ENCODE peak calls at places on chromosomes 13 and 19, in nine cellular contexts. K, X, W, H, L, Q, O, Z and F are unnamed samples. For H3K27me3, the result is how much of the 10 kb centered on the place peaks cover.

GRCh38 chr13:75801388-75801787 is 165.3 kb downstream of the LMO7 start:
- DNase-seq in K (no peak), X (no peak), W (no peak), H (no peak), L (no peak), Q (no peak), O (no peak), Z (no peak), F (no peak)

GRCh38 chr13:99542788-99543406 is 41.6 kb downstream of the TM9SF2 start:
- DNase-seq in K (no peak), X (peak), W (no peak), H (no peak), L (peak), Q (no peak), O (no peak), Z (peak), F (no peak)

GRCh38 chr19:9178901-9179300 is at the start of gene OR7D2:
- DNase-seq in K (peak), X (no peak), W (no peak), H (no peak), L (no peak), Q (peak), O (no peak), Z (no peak), F (no peak)

GRCh38 chr19:19334063-19334988 is 13.7 kb downstream of the MAU2 start:
- DNase-seq in K (no peak), X (no peak), W (no peak), H (no peak), L (no peak), Q (no peak), O (peak), Z (no peak), F (no peak)

GRCh38 chr13:91270031-91270430 is 77.5 kb upstream of the MIR17HG start:
- DNase-seq in K (no peak), X (no peak), W (no peak), H (no peak), L (no peak), Q (no peak), O (no peak), Z (no peak), F (no peak)

GRCh38 chr19:34082289-34083077 is 89.8 kb upstream of the LSM14A start:
- DNase-seq in K (no peak), X (no peak), W (no peak), H (no peak), L (no peak), Q (no peak), O (no peak), Z (no peak), F (no peak)

GRCh38 chr19:52917531-52917930 is 5.7 kb downstream of the ZNF888 start:
- DNase-seq in K (no peak), X (no peak), W (no peak), H (no peak), L (no peak), Q (no peak), O (no peak), Z (no peak), F (no peak)

GRCh38 chr19:15529774-15530372 is 21.5 kb downstream of the CYP4F22 start:
- DNase-seq in K (peak), X (no peak), W (no peak), H (no peak), L (no peak), Q (no peak), O (no peak), Z (no peak), F (no peak)

GRCh38 chr13:103386341-103386740 is 320.1 kb upstream of the SLC10A2 start:
- DNase-seq in K (peak), X (no peak), W (peak), H (no peak), L (no peak), Q (no peak), O (no peak), Z (no peak), F (no peak)

DNA sequence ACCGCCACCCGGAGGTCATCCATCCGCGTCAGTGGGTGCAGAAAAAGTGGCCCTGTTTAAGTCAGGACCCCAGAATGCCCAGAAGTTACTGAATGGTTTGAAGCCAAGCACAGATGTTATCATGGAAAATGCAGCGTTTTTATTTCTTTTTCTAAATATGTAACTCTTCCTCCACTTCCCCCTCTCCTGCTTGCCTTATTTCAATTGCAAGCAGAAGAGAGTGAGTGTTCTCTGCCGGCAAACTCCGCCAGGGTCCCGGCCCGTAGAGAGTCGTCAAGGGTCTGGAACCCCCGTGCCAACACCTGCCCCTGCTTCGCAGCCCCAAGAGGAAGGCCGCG is 913 bp upstream of the PDX1 start:
- DNase-seq in K (no peak), X (no peak), W (no peak), H (no peak), L (no peak), Q (no peak), O (no peak), Z (no peak), F (no peak)
- H3K27me3 ChIP-seq in K (half or more), X (under half), W (half or more), H (under half), L (under half), Q (half or more), O (half or more), Z (half or more), F (half or more)

DNA sequence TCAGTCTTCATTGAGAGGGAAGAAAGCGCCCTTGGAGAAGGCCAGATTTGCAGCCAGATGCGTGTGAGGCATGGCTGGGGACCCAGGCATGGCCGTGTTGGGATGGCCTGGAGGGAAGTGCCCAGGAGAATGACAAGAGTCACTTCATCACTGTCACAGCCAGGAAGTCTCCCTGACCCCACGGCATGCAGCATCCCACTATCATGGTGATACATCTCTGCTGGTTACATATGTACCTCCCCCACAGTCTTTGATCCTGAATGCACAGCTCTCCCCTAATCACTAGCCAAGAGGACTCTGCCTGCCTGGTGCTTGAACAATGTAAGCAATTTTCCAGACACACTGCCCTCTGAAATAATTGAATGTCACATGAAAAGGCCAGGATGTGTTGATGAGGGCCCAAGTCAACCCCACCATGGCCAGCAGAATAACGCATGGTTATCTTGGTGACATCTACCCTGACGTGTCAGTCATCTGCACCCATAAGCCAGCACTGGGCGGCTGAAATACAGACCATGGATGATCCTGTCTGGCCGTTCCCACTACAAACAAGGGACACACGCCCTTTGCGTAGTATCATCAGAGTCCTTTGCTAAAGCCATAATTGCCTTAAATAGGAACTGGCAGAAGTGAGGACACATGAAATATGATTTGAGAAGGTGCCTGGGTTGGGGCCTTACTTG is 149.7 kb upstream of the SPACA7 start:
- DNase-seq in K (no peak), X (no peak), W (no peak), H (no peak), L (no peak), Q (no peak), O (no peak), Z (peak), F (no peak)
- H3K27me3 ChIP-seq in K (under half), X (under half), W (under half), H (under half), L (under half), Q (under half), O (under half), Z (under half), F (under half)

DNA sequence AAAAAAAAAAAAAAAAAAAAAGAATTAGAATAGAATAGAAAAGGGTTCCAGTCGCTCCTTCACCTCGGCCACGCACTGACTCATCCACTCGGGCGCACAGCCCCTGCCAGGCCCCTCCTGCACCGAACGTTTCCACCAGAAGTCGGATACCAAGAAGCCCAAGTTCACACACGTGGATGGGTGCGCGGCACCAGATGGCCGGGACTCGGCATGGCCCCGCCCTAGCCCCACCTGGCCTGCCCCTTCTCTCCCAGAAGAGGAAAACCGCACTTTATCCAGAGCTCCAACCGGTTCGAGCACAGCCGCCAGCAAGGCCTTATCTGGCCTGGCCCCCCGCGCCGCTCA is 5.9 kb downstream of the PRR36 start:
- DNase-seq in K (no peak), X (no peak), W (no peak), H (no peak), L (no peak), Q (no peak), O (no peak), Z (no peak), F (no peak)
- H3K27me3 ChIP-seq in K (under half), X (under half), W (under half), H (under half), L (under half), Q (under half), O (under half), Z (half or more), F (under half)

GRCh38 chr19:3362217-3362907 is 4.0 kb upstream of the NFIC start:
- DNase-seq in K (no peak), X (no peak), W (no peak), H (no peak), L (no peak), Q (no peak), O (no peak), Z (no peak), F (no peak)
- H3K27me3 ChIP-seq in K (under half), X (under half), W (under half), H (under half), L (under half), Q (under half), O (under half), Z (under half), F (under half)

DNA sequence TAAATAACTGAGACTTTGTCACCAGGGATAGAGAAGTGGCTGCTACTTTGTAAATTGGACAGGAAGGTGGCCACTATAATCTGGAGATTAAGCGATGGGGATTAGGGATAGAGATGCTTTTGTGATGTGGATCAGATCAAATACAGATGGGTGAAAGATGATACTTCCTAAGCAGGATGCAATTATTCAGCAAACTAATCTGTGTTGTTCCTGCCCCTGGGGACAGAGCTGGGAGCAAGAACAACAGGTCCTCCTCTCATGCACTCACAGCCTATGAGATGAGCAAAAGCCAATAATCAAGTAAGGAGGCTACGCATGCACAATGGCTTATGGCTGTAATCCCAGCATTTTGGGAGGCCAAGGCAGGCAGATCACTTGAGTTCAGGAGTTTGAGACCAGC is 4.6 kb downstream of the RGL3 start:
- DNase-seq in K (no peak), X (no peak), W (no peak), H (no peak), L (no peak), Q (no peak), O (no peak), Z (no peak), F (no peak)
- H3K27me3 ChIP-seq in K (under half), X (under half), W (under half), H (under half), L (under half), Q (under half), O (under half), Z (under half), F (under half)

GRCh38 chr19:29365836-29366417 is 153.0 kb upstream of the UQCRFS1 start:
- DNase-seq in K (no peak), X (no peak), W (no peak), H (no peak), L (no peak), Q (no peak), O (no peak), Z (no peak), F (no peak)

GRCh38 chr19:29366757-29367156 is 153.8 kb upstream of the UQCRFS1 start:
- DNase-seq in K (no peak), X (no peak), W (no peak), H (no peak), L (no peak), Q (no peak), O (no peak), Z (peak), F (no peak)

GRCh38 chr19:29364224-29364726 is 151.3 kb upstream of the UQCRFS1 start:
- DNase-seq in K (no peak), X (no peak), W (no peak), H (no peak), L (no peak), Q (no peak), O (no peak), Z (no peak), F (no peak)

GRCh38 chr19:29367701-29368306 is 154.9 kb upstream of the UQCRFS1 start:
- DNase-seq in K (no peak), X (no peak), W (no peak), H (no peak), L (no peak), Q (no peak), O (no peak), Z (no peak), F (no peak)

DNA sequence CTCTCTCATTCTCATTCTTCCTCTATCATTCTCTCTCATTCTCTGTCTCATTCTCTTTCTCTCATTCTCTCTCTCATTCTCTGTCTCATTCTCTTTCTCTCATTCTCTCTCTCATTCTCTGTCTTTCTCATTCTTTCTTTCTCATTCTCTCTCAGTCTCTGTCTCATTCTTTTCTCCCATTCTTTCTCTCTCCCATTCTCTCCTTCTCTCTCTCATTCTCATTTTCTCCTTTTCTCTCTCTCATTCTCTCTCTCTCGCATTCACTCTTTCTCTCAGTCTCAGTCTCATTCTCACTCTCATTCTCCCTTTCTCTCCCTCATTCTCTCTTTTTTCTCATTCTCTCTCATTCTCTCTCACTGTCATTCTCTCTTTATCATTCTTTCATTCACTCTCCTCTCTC is 152.0 kb upstream of the UQCRFS1 start:
- DNase-seq in K (no peak), X (no peak), W (no peak), H (no peak), L (no peak), Q (no peak), O (no peak), Z (no peak), F (no peak)
- H3K27me3 ChIP-seq in K (under half), X (under half), W (under half), H (under half), L (under half), Q (under half), O (under half), Z (under half), F (under half)

GRCh38 chr19:6023936-6024335 is 46.0 kb upstream of the RANBP3 start:
- DNase-seq in K (no peak), X (no peak), W (no peak), H (no peak), L (no peak), Q (no peak), O (peak), Z (peak), F (no peak)
- H3K27me3 ChIP-seq in K (under half), X (under half), W (under half), H (under half), L (under half), Q (under half), O (under half), Z (under half), F (under half)

DNA sequence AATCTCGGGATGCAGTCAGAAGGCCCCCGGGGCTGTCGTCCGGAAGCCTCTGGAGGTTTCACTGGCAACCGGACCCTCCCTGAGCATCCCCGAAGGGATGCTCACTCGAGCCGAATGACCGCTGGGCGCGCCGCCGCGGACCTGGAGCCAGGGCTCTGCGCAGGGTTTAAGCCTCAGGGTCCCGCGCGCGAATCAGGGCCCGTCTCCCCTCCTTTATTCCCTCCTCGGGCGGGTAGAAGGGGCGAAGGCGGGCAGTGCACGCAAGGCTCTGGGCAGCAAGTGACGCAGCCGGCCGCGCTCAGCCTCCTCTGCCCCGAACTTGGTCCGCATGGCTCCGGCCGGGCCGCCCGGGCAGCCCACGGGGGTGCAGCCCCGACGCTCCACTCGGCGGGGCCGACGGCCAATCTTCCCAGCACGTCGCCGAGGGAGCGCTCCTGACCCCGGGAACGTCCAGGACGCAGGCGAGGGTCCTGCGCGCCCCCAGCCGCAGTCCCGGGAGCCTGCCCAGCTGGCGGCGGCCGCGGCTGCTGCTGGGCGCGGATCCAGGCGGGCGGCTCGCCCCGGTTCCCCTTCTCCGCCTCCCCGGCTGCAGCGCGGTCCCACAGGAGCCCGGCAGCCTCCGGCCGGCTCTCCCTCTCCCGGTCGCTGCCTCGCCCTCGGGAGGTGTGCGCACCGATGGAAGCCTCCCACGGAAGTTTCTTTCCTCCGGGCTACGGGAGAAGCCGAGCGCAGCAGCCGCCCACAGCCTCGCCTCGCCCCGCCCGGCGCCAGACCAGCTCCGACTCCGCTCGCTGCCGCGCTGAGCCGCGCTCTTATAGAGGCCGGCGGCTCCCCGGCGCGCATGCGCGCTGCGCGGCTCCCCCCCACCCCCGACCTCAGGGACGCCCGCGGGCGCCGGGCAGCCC is at the start of gene SHISA2:
- DNase-seq in K (peak), X (peak), W (peak), H (peak), L (no peak), Q (peak), O (no peak), Z (no peak), F (no peak)
- H3K27me3 ChIP-seq in K (under half), X (under half), W (half or more), H (under half), L (under half), Q (under half), O (under half), Z (half or more), F (under half)

GRCh38 chr13:97892717-97893116 is 60.8 kb upstream of the IPO5 start:
- DNase-seq in K (peak), X (no peak), W (no peak), H (no peak), L (no peak), Q (peak), O (no peak), Z (no peak), F (no peak)

GRCh38 chr13:97884707-97885468 is 68.6 kb upstream of the IPO5 start:
- DNase-seq in K (no peak), X (no peak), W (no peak), H (no peak), L (no peak), Q (no peak), O (no peak), Z (no peak), F (no peak)

GRCh38 chr13:97895383-97895782 is 58.1 kb upstream of the IPO5 start:
- DNase-seq in K (no peak), X (no peak), W (no peak), H (no peak), L (no peak), Q (no peak), O (no peak), Z (no peak), F (no peak)

DNA sequence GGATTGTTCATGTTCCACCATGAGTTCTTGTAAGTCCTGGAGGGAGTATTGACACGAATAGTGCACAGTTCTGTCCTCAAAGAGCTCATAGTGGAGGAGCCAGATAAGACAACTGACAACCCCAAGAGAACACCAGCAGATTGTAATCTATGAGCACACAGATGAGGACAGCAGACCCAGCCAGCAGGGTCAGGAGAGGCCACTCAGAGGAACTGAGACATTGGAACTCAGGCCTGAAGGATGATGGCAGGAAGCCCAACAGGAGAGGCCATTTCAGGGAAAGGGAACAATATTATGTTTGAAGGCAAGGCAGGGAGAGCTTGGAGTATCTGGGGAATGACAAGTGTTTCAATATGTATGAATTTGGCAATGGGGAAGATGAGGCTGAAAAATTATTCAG is 63.7 kb upstream of the IPO5 start:
- DNase-seq in K (no peak), X (no peak), W (peak), H (no peak), L (no peak), Q (no peak), O (no peak), Z (no peak), F (no peak)
- H3K27me3 ChIP-seq in K (under half), X (under half), W (under half), H (under half), L (under half), Q (under half), O (under half), Z (under half), F (under half)

GRCh38 chr19:47821460-47822020 is at the start of gene CRX:
- DNase-seq in K (no peak), X (no peak), W (no peak), H (no peak), L (no peak), Q (no peak), O (no peak), Z (no peak), F (no peak)

GRCh38 chr19:47819841-47820244 is 1.9 kb upstream of the CRX start:
- DNase-seq in K (no peak), X (no peak), W (no peak), H (no peak), L (no peak), Q (no peak), O (no peak), Z (no peak), F (no peak)

GRCh38 chr19:47824396-47824795 is 2.7 kb downstream of the CRX start:
- DNase-seq in K (no peak), X (no peak), W (no peak), H (no peak), L (no peak), Q (no peak), O (no peak), Z (no peak), F (no peak)

DNA sequence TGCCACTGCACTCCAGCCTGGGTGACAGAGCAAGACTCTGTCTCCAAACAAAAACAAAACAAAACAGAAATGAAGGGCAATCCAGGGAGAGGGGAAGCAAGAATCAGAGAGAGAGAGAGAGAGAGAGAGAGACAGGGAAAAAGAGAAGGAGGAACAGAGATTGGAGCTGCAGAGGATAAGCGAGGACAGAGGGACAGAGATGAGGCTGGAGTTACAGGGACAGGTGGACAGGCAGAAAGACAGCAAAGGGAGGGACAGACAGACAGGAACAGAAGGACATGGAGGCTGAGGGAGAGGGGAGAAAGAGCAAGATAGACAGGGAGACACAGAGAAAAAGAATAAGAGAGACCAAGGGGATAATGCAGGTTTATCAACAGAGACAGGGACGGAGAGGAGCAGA is 1.3 kb upstream of the CRX start:
- DNase-seq in K (no peak), X (no peak), W (no peak), H (no peak), L (no peak), Q (no peak), O (no peak), Z (no peak), F (no peak)
- H3K27me3 ChIP-seq in K (under half), X (under half), W (under half), H (under half), L (under half), Q (under half), O (under half), Z (under half), F (under half)